ENCODE peak calls at places on chromosome 20, in eight cellular contexts. B, P, E, A, J, D, U and N are unnamed samples.

GRCh38 chr20:1186367-1186991 is 1.7 kb upstream of the TMEM74B start:
- DNase-seq in P (no peak), E (no peak), D (no peak), A (no peak), U (no peak), J (no peak), B (no peak), N (no peak)

GRCh38 chr20:35617397-35618031 is 1.9 kb downstream of the SPAG4 start:
- DNase-seq in A (no peak), U (peak), P (peak), B (peak), D (peak), J (no peak), E (peak), N (no peak)

GRCh38 chr20:57417051-57417689 is 26.0 kb downstream of the RBM38 start:
- DNase-seq in J (no peak), A (no peak), P (no peak), B (no peak), D (no peak), E (no peak), U (no peak), N (no peak)

GRCh38 chr20:59398552-59399265 is 98.3 kb downstream of the EDN3 start:
- DNase-seq in J (no peak), A (no peak), B (no peak), P (no peak), U (no peak), D (no peak), E (no peak), N (no peak)

GRCh38 chr20:48523191-48523757 is 304.5 kb downstream of the PREX1 start:
- DNase-seq in E (peak), U (no peak), D (no peak), J (no peak), B (no peak), A (no peak), P (peak), N (no peak)

GRCh38 chr20:57464642-57465211 is 60.2 kb downstream of the CTCFL start:
- DNase-seq in A (no peak), P (peak), D (no peak), U (no peak), J (no peak), B (no peak), E (peak), N (no peak)

GRCh38 chr20:57660510-57661199 is 40.4 kb upstream of the ZBP1 start:
- DNase-seq in E (no peak), U (no peak), J (no peak), P (no peak), B (no peak), A (no peak), D (no peak), N (no peak)

GRCh38 chr20:54668271-54669053 is 193.1 kb downstream of the DOK5 start:
- DNase-seq in D (no peak), A (no peak), J (no peak), B (no peak), E (no peak), U (no peak), P (peak), N (no peak)

GRCh38 chr20:42041000-42041565 is 422.9 kb upstream of the CHD6 start:
- DNase-seq in U (no peak), P (no peak), B (no peak), A (no peak), J (no peak), D (no peak), E (no peak), N (no peak)

GRCh38 chr20:37711987-37712961 is 18.4 kb downstream of the CTNNBL1 start:
- DNase-seq in U (peak), E (no peak), B (no peak), D (no peak), J (peak), A (no peak), P (no peak), N (peak)

GRCh38 chr20:40309731-40310130 is 379.3 kb downstream of the MAFB start:
- DNase-seq in P (no peak), B (no peak), U (no peak), E (no peak), A (no peak), D (no peak), J (no peak), N (no peak)

GRCh38 chr20:40749985-40750506 is 61.0 kb upstream of the MAFB start:
- DNase-seq in E (no peak), D (no peak), B (no peak), J (no peak), U (no peak), P (no peak), A (no peak), N (no peak)

GRCh38 chr20:30811896-30812671 is 445.4 kb upstream of the DEFB115 start:
- DNase-seq in P (no peak), E (peak), A (peak), B (peak), D (peak), J (peak), U (peak), N (peak)

GRCh38 chr20:61849822-61850221 is 215.9 kb downstream of the TAF4 start:
- DNase-seq in E (no peak), A (no peak), U (no peak), D (no peak), J (no peak), P (no peak), B (no peak), N (no peak)

GRCh38 chr20:52150440-52151258 is 40.9 kb downstream of the ZFP64 start:
- DNase-seq in U (peak), J (no peak), E (no peak), P (peak), B (peak), A (no peak), D (peak), N (no peak)

GRCh38 chr20:59788196-59788735 is 145.2 kb downstream of the SYCP2 start:
- DNase-seq in P (no peak), A (no peak), J (no peak), D (no peak), E (no peak), B (no peak), U (no peak), N (no peak)

GRCh38 chr20:37990571-37991151 is 42.6 kb downstream of the TTI1 start:
- DNase-seq in U (no peak), A (no peak), J (no peak), D (no peak), E (no peak), P (peak), B (no peak), N (no peak)

GRCh38 chr20:35467339-35468224 is 12.2 kb downstream of the CEP250 start:
- DNase-seq in D (no peak), E (no peak), J (no peak), A (no peak), B (no peak), U (no peak), P (peak), N (no peak)

GRCh38 chr20:61712632-61713031 is 353.0 kb downstream of the TAF4 start:
- DNase-seq in U (no peak), A (no peak), P (no peak), J (peak), E (no peak), B (no peak), D (no peak), N (no peak)

GRCh38 chr20:23267909-23268308 is 82.7 kb upstream of the NXT1 start:
- DNase-seq in B (no peak), U (no peak), D (no peak), A (no peak), E (no peak), J (no peak), P (no peak), N (no peak)

GRCh38 chr20:59207742-59208357 is 44.2 kb downstream of the ZNF831 start:
- DNase-seq in J (no peak), P (peak), E (peak), A (peak), D (peak), U (peak), B (peak), N (peak)

GRCh38 chr20:14997791-14998190 is 660.4 kb upstream of the FLRT3 start:
- DNase-seq in D (no peak), A (no peak), U (no peak), P (peak), J (no peak), B (no peak), E (no peak), N (no peak)

GRCh38 chr20:34301587-34302311 is 1.4 kb downstream of the AHCY start:
- DNase-seq in A (no peak), J (no peak), P (no peak), U (no peak), E (no peak), D (no peak), B (no peak), N (no peak)

GRCh38 chr20:40195742-40196141 is 493.3 kb downstream of the MAFB start:
- DNase-seq in P (no peak), B (no peak), D (no peak), U (no peak), J (no peak), E (no peak), A (no peak), N (no peak)

GRCh38 chr20:19964289-19965263 is 52.6 kb upstream of the NAA20 start:
- DNase-seq in J (no peak), D (no peak), U (no peak), B (no peak), A (no peak), P (peak), E (peak), N (no peak)

GRCh38 chr20:57327820-57328219 is 1.8 kb upstream of the SPO11 start:
- DNase-seq in J (no peak), E (no peak), B (no peak), P (no peak), D (no peak), A (no peak), U (no peak), N (no peak)

GRCh38 chr20:40499416-40499815 is 189.6 kb downstream of the MAFB start:
- DNase-seq in E (no peak), B (no peak), J (no peak), U (no peak), A (no peak), P (no peak), D (no peak), N (no peak)

GRCh38 chr20:14384411-14384810 is 47.0 kb upstream of the FLRT3 start:
- DNase-seq in U (no peak), B (no peak), P (no peak), A (no peak), E (peak), D (no peak), J (no peak), N (no peak)

GRCh38 chr20:2890743-2891142 is 17.5 kb downstream of the PTPRA start:
- DNase-seq in B (no peak), D (no peak), E (no peak), U (no peak), A (no peak), P (peak), J (no peak), N (no peak)

GRCh38 chr20:4795394-4795793 is 73.7 kb downstream of the PRND start:
- DNase-seq in D (no peak), J (no peak), E (peak), U (no peak), A (no peak), B (no peak), P (peak), N (no peak)

GRCh38 chr20:34525342-34525708 is 9.1 kb downstream of the DYNLRB1 start:
- DNase-seq in B (no peak), D (no peak), E (no peak), J (no peak), A (no peak), P (no peak), U (no peak), N (no peak)

GRCh38 chr20:11499235-11499634 is 418.5 kb upstream of the BTBD3 start:
- DNase-seq in P (peak), J (no peak), A (no peak), B (no peak), U (no peak), E (no peak), D (no peak), N (no peak)